ENCODE peak calls at places on chromosomes 13 and 19, in four cellular contexts. W, X, N and Y are unnamed samples.

GRCh38 chr19:39813264-39813998 is 20.5 kb downstream of the DYRK1B start:
- DNase-seq in W (no peak), X (no peak), N (no peak), Y (no peak)

GRCh38 chr13:90047600-90047999 is 1299.9 kb upstream of the MIR17HG start:
- DNase-seq in W (no peak), X (no peak), N (no peak), Y (no peak)

GRCh38 chr13:33066329-33066728 is 50.1 kb downstream of the KL start:
- DNase-seq in W (no peak), X (no peak), N (no peak), Y (no peak)

GRCh38 chr19:1469936-1470863 is 8.8 kb downstream of the C19orf25 start:
- DNase-seq in W (peak), X (no peak), N (no peak), Y (peak)

GRCh38 chr13:94608586-94608985 is 6.9 kb downstream of the GPR180 start:
- DNase-seq in W (no peak), X (no peak), N (no peak), Y (no peak)

GRCh38 chr13:73338389-73338788 is 279.6 kb downstream of the KLF5 start:
- DNase-seq in W (no peak), X (no peak), N (no peak), Y (no peak)

GRCh38 chr13:105363747-105364177 is 1171.7 kb downstream of the EFNB2 start:
- DNase-seq in W (no peak), X (no peak), N (no peak), Y (no peak)

GRCh38 chr13:46143239-46143701 is 38.4 kb upstream of the CPB2 start:
- DNase-seq in W (no peak), X (peak), N (no peak), Y (no peak)

GRCh38 chr19:51644636-51645271 is 1.9 kb downstream of the SIGLEC14 start:
- DNase-seq in W (no peak), X (no peak), N (no peak), Y (no peak)

GRCh38 chr13:21837841-21838551 is 167.1 kb downstream of the FGF9 start:
- DNase-seq in W (no peak), X (peak), N (no peak), Y (no peak)

GRCh38 chr19:4575978-4576933 is 16.8 kb upstream of the SEMA6B start:
- DNase-seq in W (peak), X (peak), N (no peak), Y (peak)

GRCh38 chr13:90414691-90415596 is 932.5 kb upstream of the MIR17HG start:
- DNase-seq in W (no peak), X (no peak), N (no peak), Y (peak)

GRCh38 chr13:39210961-39211534 is 172.8 kb downstream of the NHLRC3 start:
- DNase-seq in W (no peak), X (no peak), N (no peak), Y (no peak)

GRCh38 chr13:36143768-36144167 is 12.6 kb upstream of the DCLK1 start:
- DNase-seq in W (no peak), X (no peak), N (no peak), Y (no peak)

GRCh38 chr19:2328401-2329161 is at the start of the genes LSM7 and SPPL2B:
- DNase-seq in W (peak), X (peak), N (peak), Y (peak)

GRCh38 chr13:83825676-83826075 is 56.6 kb downstream of the SLITRK1 start:
- DNase-seq in W (no peak), X (no peak), N (no peak), Y (no peak)

GRCh38 chr13:32174366-32174765 is 140.8 kb downstream of the ZAR1L start:
- DNase-seq in W (no peak), X (no peak), N (no peak), Y (no peak)

GRCh38 chr13:42574435-42575311 is 721 bp downstream of the TNFSF11 start:
- DNase-seq in W (no peak), X (no peak), N (no peak), Y (no peak)

GRCh38 chr13:33186851-33187250 is 98.7 kb downstream of the STARD13 start:
- DNase-seq in W (no peak), X (no peak), N (no peak), Y (no peak)

GRCh38 chr19:47049307-47049700 is 880 bp upstream of the TMEM160 start:
- DNase-seq in W (no peak), X (no peak), N (no peak), Y (no peak)

DNA sequence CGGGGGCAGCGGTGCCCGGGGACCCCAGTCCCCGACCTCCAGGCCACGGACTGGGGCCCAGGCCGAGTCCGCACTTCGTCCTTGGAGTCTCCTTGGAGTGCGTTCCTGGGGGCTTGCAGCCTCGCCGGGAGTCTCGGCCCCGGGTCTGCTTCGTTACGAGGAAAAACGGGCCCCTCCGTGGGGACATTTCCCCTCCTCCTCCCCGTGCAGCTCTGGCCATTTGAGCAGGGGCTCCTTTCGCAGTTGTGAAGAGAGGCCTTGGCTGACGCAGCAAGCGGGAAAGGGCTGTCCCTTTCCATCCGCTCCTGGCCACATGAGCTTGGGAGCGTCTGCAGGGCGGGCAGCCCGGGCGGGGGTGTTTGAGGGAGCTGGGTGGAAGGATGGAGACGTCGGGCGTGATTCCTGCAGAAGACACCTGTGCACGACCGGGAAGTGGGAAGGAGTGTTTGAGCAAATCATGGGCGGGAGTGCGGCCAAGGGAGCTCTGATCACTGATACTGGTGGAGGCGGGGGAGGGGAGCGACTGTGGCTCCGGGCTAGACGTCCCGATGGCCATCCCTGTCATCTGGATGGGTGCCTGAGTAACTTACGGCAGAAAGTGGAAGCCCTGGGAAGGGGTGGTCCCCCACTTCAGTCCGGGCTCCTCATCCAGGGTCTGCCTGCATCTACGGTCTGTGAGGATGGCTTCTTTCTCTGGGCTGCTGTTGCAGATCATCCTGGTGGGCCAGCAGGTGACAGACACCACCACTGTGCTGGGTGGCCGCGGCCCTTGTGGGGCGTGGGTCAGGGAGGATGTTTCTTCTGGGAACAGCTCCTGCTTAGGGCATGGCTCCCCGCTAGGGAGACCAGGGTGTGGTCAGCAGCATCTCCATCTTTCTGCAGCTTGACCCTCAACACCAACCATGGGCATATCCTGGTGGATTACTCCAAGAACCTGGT is 736 bp downstream of the GPI start:
- DNase-seq in W (peak), X (no peak), N (no peak), Y (peak)
- TF ChIP-seq TARDBP in W (no peak), X (no peak), N (no peak), Y (no peak)

DNA sequence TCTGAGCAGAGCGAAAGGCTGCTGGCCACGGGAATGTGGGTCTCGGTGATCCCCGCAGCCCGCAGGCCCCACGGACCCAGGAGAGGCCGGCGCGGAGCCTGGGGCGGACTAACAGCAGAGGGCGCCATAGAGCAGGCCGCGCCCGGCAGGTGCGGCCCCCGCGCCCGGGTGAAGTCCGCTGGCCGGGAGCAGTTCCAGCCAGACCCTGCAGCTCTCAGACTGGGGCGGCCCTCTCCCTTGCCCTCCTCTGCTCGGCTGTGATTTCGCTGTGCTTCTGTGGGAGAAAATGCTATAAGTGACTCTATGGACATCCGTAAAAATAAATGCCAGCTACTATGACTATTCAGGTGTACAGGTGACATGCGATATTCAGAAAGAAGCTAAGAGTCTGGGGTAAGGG is 37.7 kb downstream of the GSX1 start:
- DNase-seq in W (peak), X (no peak), N (no peak), Y (peak)
- TF ChIP-seq TARDBP in W (no peak), X (no peak), N (no peak), Y (no peak)

DNA sequence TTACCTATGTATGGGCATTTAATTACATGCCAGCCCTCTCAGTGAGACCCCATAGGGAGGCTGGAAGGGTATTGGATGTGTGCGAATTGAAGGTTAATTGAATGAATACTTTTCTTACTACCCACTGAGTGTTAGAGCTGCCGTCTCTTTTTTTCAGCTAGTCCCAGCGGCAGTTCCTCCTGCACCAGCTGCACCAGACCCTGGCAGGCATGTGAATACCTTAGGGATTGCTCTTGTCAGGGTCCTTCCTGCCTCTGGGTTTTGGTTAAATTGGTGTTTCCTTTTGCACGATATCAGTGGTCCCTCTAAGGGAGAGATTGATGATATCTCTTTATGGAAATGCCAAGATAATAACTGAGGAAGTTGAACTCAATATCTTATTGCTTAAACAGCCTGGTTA is 9.8 kb upstream of the CXCL17 start:
- DNase-seq in W (no peak), X (no peak), N (no peak), Y (no peak)
- TF ChIP-seq TARDBP in W (no peak), X (no peak), N (no peak), Y (no peak)

GRCh38 chr19:11377237-11377636 is 2.8 kb downstream of the SWSAP1 start:
- DNase-seq in W (peak), X (no peak), N (no peak), Y (no peak)
- TF ChIP-seq TARDBP in W (no peak), X (no peak), N (no peak), Y (no peak)

GRCh38 chr13:110641055-110642015 is 26.0 kb downstream of the NAXD start:
- DNase-seq in W (no peak), X (no peak), N (no peak), Y (no peak)

GRCh38 chr13:110640591-110641029 is 25.3 kb downstream of the NAXD start:
- DNase-seq in W (no peak), X (no peak), N (no peak), Y (no peak)

GRCh38 chr13:110643768-110644421 is 28.6 kb downstream of the NAXD start:
- DNase-seq in W (no peak), X (no peak), N (no peak), Y (no peak)

GRCh38 chr13:110643324-110643723 is 28.0 kb downstream of the NAXD start:
- DNase-seq in W (no peak), X (no peak), N (no peak), Y (no peak)

GRCh38 chr13:110642291-110642981 is 27.1 kb downstream of the NAXD start:
- DNase-seq in W (no peak), X (no peak), N (no peak), Y (no peak)
- TF ChIP-seq TARDBP in W (no peak), X (no peak), N (no peak), Y (no peak)